ENCODE peak calls at places on chromosomes 12 and 14, in eight cellular contexts. G is GM10248, F is HepG2, P is fibroblast of mammary gland, L is ovary, W is hepatocyte, Z is GM06990, V is GM12864. O is an unnamed sample.

GRCh38 chr14:94596361-94596760 is 15.1 kb downstream of the SERPINA5 start:
- DNase-seq in G (no peak), F (no peak), P (no peak), L (no peak), W (no peak), Z (no peak), V (no peak), O (no peak)

GRCh38 chr14:77618381-77618780 is 1.9 kb upstream of the SPTLC2 start:
- DNase-seq in G (no peak), F (no peak), P (no peak), L (no peak), W (no peak), Z (no peak), V (no peak), O (no peak)

GRCh38 chr14:101529079-101529478 is 32.2 kb upstream of the DIO3 start:
- DNase-seq in G (no peak), F (no peak), P (no peak), L (no peak), W (no peak), Z (no peak), V (no peak), O (no peak)

GRCh38 chr12:62603811-62604098 is 137.1 kb downstream of the MON2 start:
- DNase-seq in G (no peak), F (no peak), P (no peak), L (no peak), W (no peak), Z (no peak), V (no peak), O (no peak)

GRCh38 chr14:100898465-100898864 is 5.1 kb downstream of the RTL1 start:
- DNase-seq in G (no peak), F (no peak), P (no peak), L (peak), W (peak), Z (no peak), V (no peak), O (no peak)

GRCh38 chr14:56351861-56352260 is 227.7 kb upstream of the TMEM260 start:
- DNase-seq in G (no peak), F (no peak), P (peak), L (no peak), W (no peak), Z (no peak), V (no peak), O (no peak)

GRCh38 chr12:132400011-132400641 is 70.7 kb upstream of the GALNT9 start:
- DNase-seq in G (no peak), F (no peak), P (no peak), L (no peak), W (no peak), Z (no peak), V (no peak), O (no peak)

GRCh38 chr12:89389755-89390661 is 37.7 kb upstream of the DUSP6 start:
- DNase-seq in G (no peak), F (peak), P (no peak), L (no peak), W (peak), Z (no peak), V (no peak), O (no peak)

GRCh38 chr14:104735830-104736642 is 12.0 kb downstream of the ADSS1 start:
- DNase-seq in G (no peak), F (peak), P (no peak), L (peak), W (peak), Z (no peak), V (no peak), O (no peak)

GRCh38 chr14:60565211-60565610 is 56.3 kb downstream of the SIX6 start:
- DNase-seq in G (no peak), F (no peak), P (peak), L (no peak), W (no peak), Z (no peak), V (no peak), O (no peak)

GRCh38 chr14:40188006-40188405 is 755.8 kb upstream of the FBXO33 start:
- DNase-seq in G (no peak), F (no peak), P (peak), L (no peak), W (no peak), Z (no peak), V (no peak), O (no peak)

GRCh38 chr12:42884116-42884515 is 294.6 kb upstream of the PRICKLE1 start:
- DNase-seq in G (no peak), F (no peak), P (no peak), L (no peak), W (no peak), Z (no peak), V (no peak), O (no peak)

GRCh38 chr12:50564240-50564947 is 59.6 kb downstream of the DIP2B start:
- DNase-seq in G (no peak), F (no peak), P (peak), L (no peak), W (no peak), Z (no peak), V (no peak), O (no peak)

GRCh38 chr14:37251778-37252177 is 54.0 kb downstream of the MIPOL1 start:
- DNase-seq in G (no peak), F (peak), P (no peak), L (no peak), W (no peak), Z (no peak), V (no peak), O (no peak)

GRCh38 chr14:35247777-35248475 is 44.3 kb upstream of the PSMA6 start:
- DNase-seq in G (no peak), F (no peak), P (peak), L (no peak), W (no peak), Z (no peak), V (no peak), O (no peak)

GRCh38 chr14:77276295-77276935 is 5.4 kb upstream of the NGB start:
- DNase-seq in G (no peak), F (no peak), P (no peak), L (no peak), W (no peak), Z (no peak), V (no peak), O (no peak)

GRCh38 chr14:72554994-72555608 is 338.8 kb downstream of the DPF3 start:
- DNase-seq in G (no peak), F (no peak), P (no peak), L (no peak), W (no peak), Z (no peak), V (no peak), O (no peak)

GRCh38 chr12:3182426-3182825 is 105.2 kb downstream of the TSPAN9 start:
- DNase-seq in G (no peak), F (no peak), P (peak), L (no peak), W (no peak), Z (no peak), V (no peak), O (no peak)

GRCh38 chr14:73253721-73254120 is 16.4 kb downstream of the PAPLN start:
- DNase-seq in G (no peak), F (no peak), P (no peak), L (no peak), W (no peak), Z (no peak), V (no peak), O (no peak)

GRCh38 chr12:123113038-123113437 is 37.9 kb downstream of the PITPNM2 start:
- DNase-seq in G (no peak), F (no peak), P (no peak), L (no peak), W (no peak), Z (no peak), V (no peak), O (no peak)

GRCh38 chr12:92421701-92422100 is 276.1 kb upstream of the BTG1 start:
- DNase-seq in G (no peak), F (no peak), P (peak), L (no peak), W (peak), Z (no peak), V (no peak), O (peak)

GRCh38 chr14:104984056-104984894 is 1.3 kb upstream of the CLBA1 start:
- DNase-seq in G (no peak), F (no peak), P (no peak), L (no peak), W (peak), Z (no peak), V (no peak), O (no peak)

GRCh38 chr14:76955575-76956252 is 72.8 kb downstream of the IRF2BPL start:
- DNase-seq in G (peak), F (peak), P (peak), L (no peak), W (no peak), Z (no peak), V (no peak), O (no peak)

GRCh38 chr12:72146495-72146894 is 125.7 kb upstream of the TRHDE start:
- DNase-seq in G (no peak), F (no peak), P (no peak), L (no peak), W (no peak), Z (no peak), V (no peak), O (no peak)

GRCh38 chr12:57089259-57090245 is 638 bp downstream of the NAB2 start:
- DNase-seq in G (peak), F (no peak), P (peak), L (peak), W (peak), Z (peak), V (no peak), O (peak)

GRCh38 chr12:76685246-76685678 is 78.7 kb upstream of the ZDHHC17 start:
- DNase-seq in G (no peak), F (no peak), P (no peak), L (peak), W (peak), Z (no peak), V (no peak), O (no peak)

GRCh38 chr12:5076761-5077160 is 33.1 kb downstream of the KCNA5 start:
- DNase-seq in G (no peak), F (no peak), P (no peak), L (no peak), W (no peak), Z (no peak), V (no peak), O (no peak)

GRCh38 chr12:21913823-21914222 is 27.4 kb downstream of the ABCC9 start:
- DNase-seq in G (no peak), F (no peak), P (peak), L (no peak), W (no peak), Z (no peak), V (no peak), O (no peak)

GRCh38 chr12:38745601-38746000 is 159.8 kb downstream of the CPNE8 start:
- DNase-seq in G (no peak), F (no peak), P (no peak), L (no peak), W (no peak), Z (no peak), V (no peak), O (no peak)

GRCh38 chr14:76985540-76986260 is 42.8 kb downstream of the IRF2BPL start:
- DNase-seq in G (no peak), F (no peak), P (no peak), L (no peak), W (no peak), Z (no peak), V (no peak), O (no peak)

GRCh38 chr14:87944987-87945604 is 47.9 kb downstream of the GALC start:
- DNase-seq in G (peak), F (peak), P (peak), L (no peak), W (peak), Z (peak), V (peak), O (no peak)

GRCh38 chr14:49586673-49587460 is 687 bp upstream of the RPS29 start:
- DNase-seq in G (peak), F (peak), P (peak), L (peak), W (peak), Z (peak), V (no peak), O (peak)

GRCh38 chr12:130711751-130712150 is 4.3 kb downstream of the RIMBP2 start:
- DNase-seq in G (no peak), F (no peak), P (no peak), L (no peak), W (no peak), Z (no peak), V (no peak), O (no peak)

GRCh38 chr12:8890313-8891084 is 23.8 kb upstream of the PHC1 start:
- DNase-seq in G (peak), F (peak), P (peak), L (peak), W (peak), Z (no peak), V (no peak), O (peak)

GRCh38 chr14:72292689-72293024 is 360.4 kb downstream of the RGS6 start:
- DNase-seq in G (no peak), F (no peak), P (no peak), L (no peak), W (no peak), Z (no peak), V (no peak), O (no peak)

DNA sequence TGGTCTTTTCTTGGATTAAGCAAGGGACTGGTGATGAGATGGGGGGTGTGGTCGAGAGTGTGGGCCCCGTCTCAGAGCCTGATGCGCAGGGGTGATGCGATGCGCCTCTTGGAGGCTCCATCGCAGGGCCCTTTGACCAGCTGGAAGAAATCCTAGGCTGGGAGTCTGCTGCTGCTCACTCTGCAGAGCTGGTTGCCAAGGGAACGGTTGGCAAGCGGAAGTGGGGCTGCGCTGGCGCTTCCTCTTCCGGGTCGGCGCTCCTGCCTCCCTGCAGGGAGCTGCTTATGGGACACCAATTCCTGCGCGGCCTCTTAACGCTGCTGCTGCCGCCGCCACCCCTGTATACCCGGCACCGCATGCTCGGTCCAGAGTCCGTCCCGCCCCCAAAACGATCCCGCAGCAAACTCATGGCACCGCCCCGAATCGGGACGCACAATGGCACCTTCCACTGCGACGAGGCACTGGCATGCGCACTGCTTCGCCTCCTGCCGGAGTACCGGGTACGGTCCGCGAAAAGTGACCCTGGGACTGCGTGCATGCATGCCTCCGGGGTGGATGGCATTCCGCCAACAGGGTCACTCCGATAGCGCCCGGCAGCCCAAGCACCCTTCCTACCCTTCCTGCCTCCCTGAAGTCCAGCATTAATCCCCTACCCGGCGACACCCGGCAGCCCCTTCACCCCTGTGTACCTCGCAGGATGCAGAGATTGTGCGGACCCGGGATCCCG is at the start of gene MYG1:
- DNase-seq in G (peak), F (peak), P (peak), L (peak), W (peak), Z (peak), V (peak), O (peak)
- TF ChIP-seq CTCF in G (no peak), F (peak), P (peak), L (no peak), W (peak), Z (peak), V (peak), O (peak)

GRCh38 chr14:64937176-64937820 is 5.2 kb downstream of the GPX2 start:
- DNase-seq in G (no peak), F (no peak), P (peak), L (peak), W (no peak), Z (no peak), V (no peak), O (no peak)

GRCh38 chr14:64938972-64939816 is 3.4 kb downstream of the GPX2 start:
- DNase-seq in G (no peak), F (no peak), P (no peak), L (no peak), W (no peak), Z (no peak), V (no peak), O (peak)

GRCh38 chr14:64939817-64940190 is 2.7 kb downstream of the GPX2 start:
- DNase-seq in G (no peak), F (no peak), P (no peak), L (no peak), W (no peak), Z (no peak), V (no peak), O (no peak)

GRCh38 chr14:64935508-64935907 is 7.0 kb downstream of the GPX2 start:
- DNase-seq in G (no peak), F (no peak), P (no peak), L (no peak), W (no peak), Z (no peak), V (no peak), O (no peak)

DNA sequence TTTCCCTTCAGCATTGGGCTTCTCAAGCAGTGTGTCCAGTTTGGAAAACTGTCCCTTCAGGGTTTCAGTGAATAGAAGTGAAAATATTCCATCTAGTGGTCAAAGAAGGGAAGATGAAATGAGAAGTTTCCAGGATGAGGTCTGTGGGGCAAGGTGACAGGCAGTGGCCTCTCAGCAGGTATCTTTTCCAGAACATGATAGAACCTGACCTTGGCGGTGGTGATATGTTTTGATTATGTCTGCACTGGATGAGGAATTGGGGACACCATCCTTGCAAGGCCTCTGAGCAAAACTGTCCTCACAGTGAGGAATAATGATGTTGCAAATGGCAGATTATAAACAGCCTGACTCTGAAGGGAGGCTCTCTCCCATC is 4.7 kb downstream of the GPX2 start:
- DNase-seq in G (no peak), F (peak), P (peak), L (no peak), W (no peak), Z (no peak), V (no peak), O (no peak)
- TF ChIP-seq CTCF in G (no peak), F (peak), P (peak), L (no peak), W (peak), Z (no peak), V (no peak), O (no peak)

DNA sequence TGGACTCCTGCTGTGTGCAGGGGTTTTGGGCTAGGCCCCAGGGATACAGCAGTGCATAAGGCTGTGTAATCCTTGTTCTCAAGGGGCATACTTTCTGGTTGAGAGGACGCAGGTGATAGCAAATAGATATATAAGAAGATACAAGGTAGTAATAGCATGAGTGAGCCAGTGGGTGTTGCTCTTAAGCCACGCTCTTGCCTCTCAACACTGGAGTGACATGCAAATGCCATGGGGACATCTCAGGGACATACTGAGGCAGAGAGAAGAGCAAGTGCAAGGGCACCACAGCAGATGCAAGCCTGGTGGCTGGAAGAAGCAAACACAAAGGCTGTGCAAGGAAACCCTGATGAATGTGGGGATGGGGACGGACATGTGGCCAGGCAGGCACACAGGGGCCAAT is 223.3 kb downstream of the CHST11 start:
- DNase-seq in G (peak), F (peak), P (no peak), L (no peak), W (no peak), Z (no peak), V (no peak), O (no peak)
- TF ChIP-seq CTCF in G (peak), F (peak), P (peak), L (no peak), W (peak), Z (peak), V (peak), O (no peak)

GRCh38 chr14:74474376-74474775 is 18.7 kb downstream of the NPC2 start:
- DNase-seq in G (no peak), F (no peak), P (no peak), L (no peak), W (peak), Z (no peak), V (no peak), O (no peak)

GRCh38 chr14:74476107-74476506 is 17.0 kb downstream of the NPC2 start:
- DNase-seq in G (no peak), F (no peak), P (no peak), L (no peak), W (no peak), Z (no peak), V (no peak), O (no peak)

GRCh38 chr14:74475678-74476077 is 17.4 kb downstream of the NPC2 start:
- DNase-seq in G (no peak), F (no peak), P (peak), L (no peak), W (no peak), Z (no peak), V (no peak), O (no peak)

GRCh38 chr14:74478996-74479635 is 14.0 kb downstream of the NPC2 start:
- DNase-seq in G (no peak), F (peak), P (peak), L (no peak), W (peak), Z (no peak), V (no peak), O (peak)

DNA sequence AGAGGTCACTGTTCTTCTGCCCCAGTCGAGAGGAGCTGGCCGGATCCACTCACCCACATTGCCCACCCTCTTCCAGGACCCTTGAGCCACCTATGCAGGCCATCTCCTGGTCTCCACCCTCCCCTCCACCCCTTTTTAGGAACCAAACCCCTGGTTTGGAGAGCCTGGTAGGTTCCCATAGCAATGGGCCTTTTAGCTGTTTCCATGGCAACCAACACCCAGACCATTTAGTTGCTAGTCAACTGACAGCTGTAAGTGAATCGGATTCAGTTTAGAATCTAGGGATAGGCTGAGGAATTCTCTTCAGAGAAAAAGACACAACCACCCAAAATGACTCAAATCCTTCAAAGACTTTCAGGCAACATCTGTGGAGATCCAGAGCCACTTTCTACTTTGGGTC is 16.5 kb downstream of the NPC2 start:
- DNase-seq in G (no peak), F (no peak), P (no peak), L (no peak), W (no peak), Z (no peak), V (no peak), O (no peak)
- TF ChIP-seq CTCF in G (no peak), F (no peak), P (no peak), L (no peak), W (no peak), Z (no peak), V (no peak), O (no peak)

GRCh38 chr14:44317433-44317746 is 189.7 kb downstream of the FSCB start:
- DNase-seq in G (no peak), F (no peak), P (no peak), L (no peak), W (peak), Z (no peak), V (no peak), O (no peak)
- TF ChIP-seq CTCF in G (no peak), F (no peak), P (no peak), L (no peak), W (no peak), Z (no peak), V (no peak), O (no peak)

GRCh38 chr14:99037777-99038176 is 234.2 kb downstream of the BCL11B start:
- DNase-seq in G (no peak), F (no peak), P (no peak), L (no peak), W (no peak), Z (no peak), V (no peak), O (no peak)
- TF ChIP-seq CTCF in G (no peak), F (no peak), P (peak), L (no peak), W (no peak), Z (no peak), V (no peak), O (no peak)

GRCh38 chr14:92462568-92462967 is 51.0 kb upstream of the RIN3 start:
- DNase-seq in G (no peak), F (no peak), P (no peak), L (no peak), W (no peak), Z (no peak), V (no peak), O (no peak)

GRCh38 chr14:92459479-92460421 is 53.8 kb upstream of the RIN3 start:
- DNase-seq in G (no peak), F (no peak), P (peak), L (no peak), W (peak), Z (no peak), V (no peak), O (no peak)

GRCh38 chr14:92460541-92460915 is 53.1 kb upstream of the RIN3 start:
- DNase-seq in G (no peak), F (no peak), P (no peak), L (no peak), W (no peak), Z (no peak), V (no peak), O (no peak)

GRCh38 chr14:92461891-92462290 is 51.7 kb upstream of the RIN3 start:
- DNase-seq in G (no peak), F (no peak), P (no peak), L (no peak), W (no peak), Z (no peak), V (no peak), O (no peak)

GRCh38 chr14:92460916-92461579 is 52.5 kb upstream of the RIN3 start:
- DNase-seq in G (no peak), F (no peak), P (peak), L (no peak), W (no peak), Z (no peak), V (peak), O (no peak)
- TF ChIP-seq CTCF in G (no peak), F (no peak), P (no peak), L (no peak), W (no peak), Z (no peak), V (no peak), O (no peak)